ENCODE peak calls at places on chromosomes 5 and 9, in eight cellular contexts. One of them, this sample, is unnamed. For H3K4me1, the result is how much of the 10 kb centered on the place peaks cover.

GRCh38 chr5:66406761-66407289 is 189.4 kb upstream of the MAST4 start:
- DNase-seq in tibial artery: no peak
- DNase-seq in tibial nerve: no peak
- DNase-seq in keratinocyte: no peak
- DNase-seq in HCT116: no peak
- DNase-seq in Karpas-422: no peak
- DNase-seq in left ventricle myocardium inferior: no peak
- DNase-seq in esophagus muscularis mucosa: no peak
- DNase-seq in this sample: no peak

GRCh38 chr9:108612510-108612909 is 243.3 kb downstream of the ACTL7B start:
- DNase-seq in left ventricle myocardium inferior: no peak
- DNase-seq in tibial artery: no peak
- DNase-seq in HCT116: no peak
- DNase-seq in keratinocyte: no peak
- DNase-seq in tibial nerve: no peak
- DNase-seq in esophagus muscularis mucosa: no peak
- DNase-seq in Karpas-422: no peak
- DNase-seq in this sample: no peak

GRCh38 chr5:9924614-9925013 is 294.5 kb upstream of the TAS2R1 start:
- DNase-seq in tibial artery: no peak
- DNase-seq in tibial nerve: no peak
- DNase-seq in left ventricle myocardium inferior: no peak
- DNase-seq in Karpas-422: no peak
- DNase-seq in keratinocyte: peak
- DNase-seq in esophagus muscularis mucosa: no peak
- DNase-seq in HCT116: peak
- DNase-seq in this sample: no peak

GRCh38 chr5:96734871-96735325 is 72.7 kb downstream of the CAST start:
- DNase-seq in Karpas-422: peak
- DNase-seq in left ventricle myocardium inferior: no peak
- DNase-seq in HCT116: no peak
- DNase-seq in tibial artery: no peak
- DNase-seq in esophagus muscularis mucosa: no peak
- DNase-seq in keratinocyte: peak
- DNase-seq in tibial nerve: no peak
- DNase-seq in this sample: no peak

GRCh38 chr5:93278876-93279275 is 302.1 kb downstream of the NR2F1-AS1 start:
- DNase-seq in left ventricle myocardium inferior: no peak
- DNase-seq in esophagus muscularis mucosa: no peak
- DNase-seq in tibial nerve: no peak
- DNase-seq in keratinocyte: no peak
- DNase-seq in HCT116: no peak
- DNase-seq in tibial artery: no peak
- DNase-seq in Karpas-422: no peak
- DNase-seq in this sample: no peak

GRCh38 chr5:65127181-65127901 is 354.4 kb downstream of the ADAMTS6 start:
- DNase-seq in Karpas-422: no peak
- DNase-seq in HCT116: no peak
- DNase-seq in keratinocyte: no peak
- DNase-seq in tibial artery: no peak
- DNase-seq in tibial nerve: no peak
- DNase-seq in left ventricle myocardium inferior: no peak
- DNase-seq in esophagus muscularis mucosa: no peak
- DNase-seq in this sample: no peak

GRCh38 chr5:159010611-159011497 is 88.9 kb downstream of the EBF1 start:
- DNase-seq in keratinocyte: no peak
- DNase-seq in tibial nerve: no peak
- DNase-seq in left ventricle myocardium inferior: peak
- DNase-seq in tibial artery: no peak
- DNase-seq in Karpas-422: peak
- DNase-seq in esophagus muscularis mucosa: no peak
- DNase-seq in HCT116: no peak
- DNase-seq in this sample: no peak

GRCh38 chr9:114889802-114890224 is 40.6 kb downstream of the TNFSF8 start:
- DNase-seq in left ventricle myocardium inferior: no peak
- DNase-seq in tibial artery: no peak
- DNase-seq in tibial nerve: no peak
- DNase-seq in HCT116: no peak
- DNase-seq in Karpas-422: no peak
- DNase-seq in esophagus muscularis mucosa: peak
- DNase-seq in keratinocyte: no peak
- DNase-seq in this sample: no peak

GRCh38 chr5:27491047-27491446 is 452.7 kb upstream of the CDH9 start:
- DNase-seq in tibial artery: no peak
- DNase-seq in left ventricle myocardium inferior: no peak
- DNase-seq in keratinocyte: no peak
- DNase-seq in tibial nerve: no peak
- DNase-seq in esophagus muscularis mucosa: no peak
- DNase-seq in Karpas-422: no peak
- DNase-seq in HCT116: no peak
- DNase-seq in this sample: no peak

GRCh38 chr5:39058178-39058577 is 16.0 kb downstream of the RICTOR start:
- DNase-seq in esophagus muscularis mucosa: no peak
- DNase-seq in Karpas-422: no peak
- DNase-seq in keratinocyte: no peak
- DNase-seq in tibial nerve: no peak
- DNase-seq in left ventricle myocardium inferior: no peak
- DNase-seq in tibial artery: no peak
- DNase-seq in HCT116: no peak
- DNase-seq in this sample: no peak

GRCh38 chr5:154369682-154370081 is 76.1 kb upstream of the SAP30L start:
- DNase-seq in HCT116: no peak
- DNase-seq in keratinocyte: no peak
- DNase-seq in tibial artery: no peak
- DNase-seq in Karpas-422: no peak
- DNase-seq in left ventricle myocardium inferior: no peak
- DNase-seq in esophagus muscularis mucosa: no peak
- DNase-seq in tibial nerve: no peak
- DNase-seq in this sample: no peak

GRCh38 chr5:120464627-120465280 is 654 bp downstream of the PRR16 start:
- DNase-seq in left ventricle myocardium inferior: peak
- DNase-seq in keratinocyte: no peak
- DNase-seq in tibial nerve: no peak
- DNase-seq in Karpas-422: no peak
- DNase-seq in esophagus muscularis mucosa: no peak
- DNase-seq in HCT116: no peak
- DNase-seq in tibial artery: peak
- DNase-seq in this sample: no peak

DNA sequence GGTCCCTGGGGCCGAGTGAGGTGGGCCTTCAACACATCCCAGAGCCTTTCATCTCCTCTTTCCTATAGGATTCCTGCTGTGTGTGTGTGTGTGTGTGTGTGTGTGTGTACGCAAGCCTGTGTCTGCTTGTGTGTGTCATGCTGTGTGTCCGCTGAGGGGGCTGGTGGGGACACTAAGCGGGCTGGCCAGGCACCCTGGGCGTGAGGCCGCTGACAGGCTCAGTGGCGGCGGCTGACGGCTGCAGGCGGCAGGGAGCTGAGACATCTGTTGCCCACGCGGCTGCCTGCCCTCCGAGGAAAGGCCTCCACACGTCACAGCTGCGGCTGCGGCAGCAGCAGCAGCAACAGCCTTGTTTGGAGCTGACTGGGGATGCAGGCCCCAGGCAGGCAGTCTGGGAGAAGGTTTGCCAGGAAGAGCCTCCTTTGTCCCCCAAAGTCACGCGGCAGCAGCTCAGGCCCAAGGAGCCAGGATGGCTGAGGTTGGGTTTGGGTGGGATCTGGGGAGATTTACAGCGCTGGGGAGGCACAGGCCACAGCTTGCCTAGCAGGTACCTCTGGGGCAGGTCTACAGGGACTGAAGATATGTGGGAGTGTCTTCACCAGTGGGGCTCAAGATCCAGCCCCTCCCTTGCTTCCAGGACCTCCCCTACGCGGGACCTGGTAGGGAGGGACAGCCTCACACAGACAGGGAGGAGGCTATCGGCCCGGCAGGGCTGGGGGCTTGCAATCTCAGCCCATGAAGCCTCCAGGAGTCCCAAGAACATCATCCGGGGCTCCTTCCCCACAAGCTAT is 1.8 kb downstream of the PDLIM4 start:
- DNase-seq in tibial artery: peak
- DNase-seq in HCT116: no peak
- DNase-seq in tibial nerve: peak
- DNase-seq in Karpas-422: no peak
- DNase-seq in esophagus muscularis mucosa: no peak
- DNase-seq in left ventricle myocardium inferior: peak
- DNase-seq in keratinocyte: no peak
- DNase-seq in this sample: peak
- H3K4me1 ChIP-seq in tibial artery: under half
- H3K4me1 ChIP-seq in HCT116: under half
- H3K4me1 ChIP-seq in tibial nerve: half or more
- H3K4me1 ChIP-seq in Karpas-422: under half
- H3K4me1 ChIP-seq in esophagus muscularis mucosa: half or more
- H3K4me1 ChIP-seq in left ventricle myocardium inferior: half or more
- H3K4me1 ChIP-seq in keratinocyte: under half
- H3K4me1 ChIP-seq in this sample: half or more

GRCh38 chr5:148836272-148837250 is 10.2 kb downstream of the ADRB2 start:
- DNase-seq in tibial nerve: no peak
- DNase-seq in HCT116: no peak
- DNase-seq in left ventricle myocardium inferior: no peak
- DNase-seq in Karpas-422: no peak
- DNase-seq in tibial artery: no peak
- DNase-seq in keratinocyte: no peak
- DNase-seq in esophagus muscularis mucosa: no peak
- DNase-seq in this sample: no peak
- H3K4me1 ChIP-seq in tibial nerve: under half
- H3K4me1 ChIP-seq in HCT116: under half
- H3K4me1 ChIP-seq in left ventricle myocardium inferior: half or more
- H3K4me1 ChIP-seq in Karpas-422: half or more
- H3K4me1 ChIP-seq in tibial artery: under half
- H3K4me1 ChIP-seq in keratinocyte: under half
- H3K4me1 ChIP-seq in esophagus muscularis mucosa: under half
- H3K4me1 ChIP-seq in this sample: under half

GRCh38 chr5:116864838-116865190 is 290.2 kb upstream of the SEMA6A start:
- DNase-seq in tibial artery: no peak
- DNase-seq in esophagus muscularis mucosa: no peak
- DNase-seq in HCT116: no peak
- DNase-seq in Karpas-422: no peak
- DNase-seq in left ventricle myocardium inferior: no peak
- DNase-seq in tibial nerve: no peak
- DNase-seq in keratinocyte: no peak
- DNase-seq in this sample: no peak
- H3K4me1 ChIP-seq in tibial artery: under half
- H3K4me1 ChIP-seq in esophagus muscularis mucosa: under half
- H3K4me1 ChIP-seq in HCT116: under half
- H3K4me1 ChIP-seq in Karpas-422: under half
- H3K4me1 ChIP-seq in left ventricle myocardium inferior: under half
- H3K4me1 ChIP-seq in tibial nerve: under half
- H3K4me1 ChIP-seq in keratinocyte: under half
- H3K4me1 ChIP-seq in this sample: under half

GRCh38 chr9:131677051-131677444 is 62.8 kb downstream of the RAPGEF1 start:
- DNase-seq in tibial artery: no peak
- DNase-seq in tibial nerve: no peak
- DNase-seq in HCT116: no peak
- DNase-seq in esophagus muscularis mucosa: no peak
- DNase-seq in left ventricle myocardium inferior: no peak
- DNase-seq in keratinocyte: no peak
- DNase-seq in Karpas-422: no peak
- DNase-seq in this sample: no peak
- H3K4me1 ChIP-seq in tibial artery: under half
- H3K4me1 ChIP-seq in tibial nerve: half or more
- H3K4me1 ChIP-seq in HCT116: under half
- H3K4me1 ChIP-seq in esophagus muscularis mucosa: half or more
- H3K4me1 ChIP-seq in left ventricle myocardium inferior: half or more
- H3K4me1 ChIP-seq in keratinocyte: under half
- H3K4me1 ChIP-seq in Karpas-422: under half
- H3K4me1 ChIP-seq in this sample: half or more

DNA sequence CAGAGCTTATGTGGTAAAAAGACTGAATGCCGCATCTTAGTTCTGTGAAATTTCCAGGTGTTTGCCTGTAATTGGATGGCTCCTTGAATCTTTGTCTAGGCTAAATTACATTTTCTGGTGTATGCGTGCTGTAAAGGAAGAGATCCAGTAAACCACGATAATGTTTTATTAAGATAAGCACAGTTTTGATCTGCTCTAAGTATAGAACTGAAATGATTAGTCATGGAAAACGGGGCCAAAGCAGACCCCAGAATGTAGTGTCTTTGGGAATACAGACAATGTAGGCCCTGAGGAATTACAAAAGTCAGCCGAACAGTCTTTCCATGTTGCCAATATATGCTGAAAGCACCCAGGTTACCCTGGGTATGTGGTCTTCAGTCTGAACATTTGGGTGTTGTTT is 257.3 kb downstream of the FANCC start:
- DNase-seq in tibial artery: no peak
- DNase-seq in Karpas-422: no peak
- DNase-seq in esophagus muscularis mucosa: peak
- DNase-seq in left ventricle myocardium inferior: no peak
- DNase-seq in HCT116: no peak
- DNase-seq in keratinocyte: no peak
- DNase-seq in tibial nerve: no peak
- DNase-seq in this sample: no peak
- H3K4me1 ChIP-seq in tibial artery: under half
- H3K4me1 ChIP-seq in Karpas-422: under half
- H3K4me1 ChIP-seq in esophagus muscularis mucosa: half or more
- H3K4me1 ChIP-seq in left ventricle myocardium inferior: half or more
- H3K4me1 ChIP-seq in HCT116: under half
- H3K4me1 ChIP-seq in keratinocyte: under half
- H3K4me1 ChIP-seq in tibial nerve: half or more
- H3K4me1 ChIP-seq in this sample: half or more

DNA sequence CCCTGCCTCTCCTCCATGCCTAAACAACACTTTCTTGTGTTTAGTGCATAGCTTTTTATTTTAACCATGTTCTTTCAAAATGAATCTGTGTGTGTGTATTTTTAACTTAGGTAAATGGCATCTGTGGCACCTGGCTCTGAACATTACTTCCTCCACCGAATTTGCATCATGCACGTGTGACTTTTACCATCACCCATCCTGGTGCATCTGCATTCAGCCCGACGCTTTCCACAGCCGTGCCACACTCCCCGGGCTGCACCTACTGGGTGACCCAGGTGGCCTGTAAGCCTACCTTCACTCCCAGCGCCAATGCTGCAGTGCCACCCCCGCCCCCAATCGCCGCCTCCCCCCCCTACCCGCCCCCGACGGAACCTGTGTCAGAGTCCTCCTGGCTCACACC is 12.7 kb upstream of the FCN1 start:
- DNase-seq in tibial nerve: no peak
- DNase-seq in tibial artery: no peak
- DNase-seq in left ventricle myocardium inferior: no peak
- DNase-seq in esophagus muscularis mucosa: no peak
- DNase-seq in HCT116: no peak
- DNase-seq in Karpas-422: peak
- DNase-seq in keratinocyte: no peak
- DNase-seq in this sample: no peak
- H3K4me1 ChIP-seq in tibial nerve: under half
- H3K4me1 ChIP-seq in tibial artery: under half
- H3K4me1 ChIP-seq in left ventricle myocardium inferior: under half
- H3K4me1 ChIP-seq in esophagus muscularis mucosa: under half
- H3K4me1 ChIP-seq in HCT116: under half
- H3K4me1 ChIP-seq in Karpas-422: under half
- H3K4me1 ChIP-seq in keratinocyte: under half
- H3K4me1 ChIP-seq in this sample: under half

This sample was measured in vagina.